ENCODE peak calls at places on chromosomes 7 and 10, in five cellular contexts. C, X, V, U and A are unnamed samples.

GRCh38 chr10:95742529-95742884 is 13.5 kb upstream of the ENTPD1 start:
- ATAC-seq in V (no peak), X (no peak), C (no peak), U (no peak), A (no peak)

GRCh38 chr10:16754765-16755164 is 62.5 kb downstream of the RSU1 start:
- ATAC-seq in C (no peak), X (no peak), V (no peak), U (no peak), A (no peak)

GRCh38 chr10:66604195-66604594 is 321.6 kb upstream of the LRRTM3 start:
- ATAC-seq in X (no peak), U (no peak), C (no peak), V (no peak), A (no peak)

GRCh38 chr10:47207894-47208469 is 92.0 kb upstream of the GDF10 start:
- ATAC-seq in V (no peak), U (no peak), C (no peak), X (no peak), A (peak)

GRCh38 chr10:90062786-90063185 is 361.4 kb downstream of the KIF20B start:
- ATAC-seq in C (no peak), V (no peak), U (no peak), X (no peak), A (no peak)

GRCh38 chr10:61975107-61975932 is 73.8 kb downstream of the ARID5B start:
- ATAC-seq in C (peak), U (no peak), X (no peak), V (peak), A (no peak)

GRCh38 chr7:94250124-94250523 is 144.6 kb upstream of the COL1A2 start:
- ATAC-seq in X (no peak), U (no peak), V (no peak), C (no peak), A (no peak)

GRCh38 chr10:42111661-42112330 is 526.6 kb downstream of the ZNF33B start:
- ATAC-seq in X (no peak), U (no peak), V (no peak), C (no peak), A (no peak)